ENCODE peak calls at places on chromosomes 13 and 19, in eight cellular contexts. A is stimulated activated CD4-positive, alpha-beta T cell treated with anti-CD3 and anti-CD28 coated beads, Interleukin-4, amount 100 ng/mL, for 24 hours; O is hypothalamus; W is mammary epithelial cell; T is DND-41; C is caudate nucleus; Y is activated naive CD8-positive, alpha-beta T cell treated with anti-CD3 and anti-CD28 coated beads for 36 hours; V is BJ. R is an unnamed sample.

GRCh38 chr13:98856983-98857382 is 104.5 kb upstream of the SLC15A1 start:
- DNase-seq in T (no peak), O (peak; percentile 51), Y (no peak), C (no peak), W (no peak), A (no peak), V (no peak), R (peak; percentile 69)

GRCh38 chr13:47337781-47338507 is 441.1 kb upstream of the HTR2A start:
- DNase-seq in A (no peak), O (no peak), T (no peak), V (no peak), C (no peak), Y (no peak), W (no peak), R (no peak)

GRCh38 chr19:57655443-57655842 is 13.3 kb upstream of the ZSCAN4 start:
- DNase-seq in O (no peak), A (no peak), V (no peak), T (no peak), W (no peak), Y (no peak), C (no peak), R (no peak)

GRCh38 chr19:39137131-39137530 is 11.5 kb downstream of the PAK4 start:
- DNase-seq in W (no peak), T (no peak), C (no peak), V (no peak), Y (no peak), A (no peak), O (no peak), R (no peak)

GRCh38 chr13:105432408-105432807 is 1103.1 kb downstream of the EFNB2 start:
- DNase-seq in O (no peak), A (no peak), W (no peak), Y (no peak), C (no peak), V (no peak), T (no peak), R (no peak)

GRCh38 chr13:68078457-68078856 is 848.3 kb upstream of the PCDH9 start:
- DNase-seq in W (peak; percentile 32), Y (no peak), V (no peak), O (no peak), T (no peak), C (no peak), A (no peak), R (no peak)

GRCh38 chr19:45075215-45076028 is 856 bp downstream of the ZNF296 start:
- DNase-seq in C (no peak), V (no peak), T (no peak), A (peak; percentile 26), Y (peak; percentile 54), W (no peak), O (peak; percentile 30), R (no peak)

GRCh38 chr13:30510091-30510490 is 44.4 kb upstream of the HMGB1 start:
- DNase-seq in C (no peak), V (no peak), Y (no peak), A (no peak), W (no peak), T (no peak), O (no peak), R (no peak)

GRCh38 chr13:113399755-113400149 is 35.8 kb upstream of the GRTP1 start:
- DNase-seq in T (no peak), C (no peak), Y (no peak), O (no peak), V (no peak), A (no peak), W (no peak), R (no peak)

GRCh38 chr13:25324100-25324499 is 22.7 kb downstream of the NUP58 start:
- DNase-seq in Y (no peak), C (no peak), T (no peak), V (no peak), W (no peak), O (no peak), A (no peak), R (no peak)

GRCh38 chr13:101529419-101529818 is 76.9 kb downstream of the ITGBL1 start:
- DNase-seq in T (no peak), V (peak; percentile 52), C (no peak), Y (no peak), W (peak; percentile 81), A (peak; percentile 11), O (no peak), R (no peak)

GRCh38 chr13:52371736-52372247 is 34.2 kb downstream of the THSD1 start:
- DNase-seq in O (no peak), T (no peak), V (no peak), W (peak; percentile 72), C (no peak), Y (no peak), A (no peak), R (no peak)

GRCh38 chr13:95676100-95676774 is 702 bp upstream of the DNAJC3 start:
- DNase-seq in A (peak; percentile 15), W (peak; percentile 66), O (peak; percentile 84), V (no peak), Y (peak; percentile 8), C (no peak), T (peak; percentile 41), R (peak; percentile 14)

GRCh38 chr19:16931306-16931705 is 42.5 kb downstream of the F2RL3 start:
- DNase-seq in Y (no peak), V (no peak), A (no peak), W (no peak), T (no peak), C (no peak), O (no peak), R (no peak)

GRCh38 chr13:111049791-111050538 is 65.1 kb upstream of the ARHGEF7 start:
- DNase-seq in O (peak; percentile 17), Y (no peak), C (no peak), V (no peak), A (peak; percentile 20), T (no peak), W (no peak), R (no peak)

GRCh38 chr19:46303702-46304397 is 7.0 kb downstream of the HIF3A start:
- DNase-seq in O (peak; percentile 42), C (no peak), A (no peak), T (peak; percentile 17), W (peak; percentile 43), V (no peak), Y (peak; percentile 4), R (no peak)

GRCh38 chr13:107900775-107901174 is 314.6 kb downstream of the LIG4 start:
- DNase-seq in Y (no peak), V (no peak), T (no peak), O (no peak), A (no peak), W (no peak), C (no peak), R (no peak)